ENCODE peak calls at places on chromosomes 1 and 21, in seven cellular contexts. One of them, this sample, is unnamed.

GRCh38 chr21:46117586-46118304 is 19.8 kb downstream of the COL6A2 start:
- DNase-seq in GM13976: no peak
- DNase-seq in neuronal stem cell: no peak
- DNase-seq in DMS 273 treated with DMSO at 0.1 percent for 48 hours: no peak
- DNase-seq in cardiac muscle cell: no peak
- DNase-seq in glutamatergic neuron: peak
- DNase-seq in neural crest cell: no peak
- DNase-seq in this sample: peak

GRCh38 chr1:85372683-85373446 is 92.1 kb downstream of the DDAH1 start:
- DNase-seq in GM13976: no peak
- DNase-seq in neuronal stem cell: no peak
- DNase-seq in DMS 273 treated with DMSO at 0.1 percent for 48 hours: no peak
- DNase-seq in cardiac muscle cell: no peak
- DNase-seq in glutamatergic neuron: no peak
- DNase-seq in neural crest cell: no peak
- DNase-seq in this sample: no peak

GRCh38 chr1:184545601-184546000 is 158.8 kb downstream of the C1orf21 start:
- DNase-seq in GM13976: no peak
- DNase-seq in neuronal stem cell: no peak
- DNase-seq in DMS 273 treated with DMSO at 0.1 percent for 48 hours: no peak
- DNase-seq in cardiac muscle cell: no peak
- DNase-seq in glutamatergic neuron: no peak
- DNase-seq in neural crest cell: no peak
- DNase-seq in this sample: no peak

GRCh38 chr1:220391426-220391825 is 119.2 kb upstream of the RAB3GAP2 start:
- DNase-seq in GM13976: no peak
- DNase-seq in neuronal stem cell: no peak
- DNase-seq in DMS 273 treated with DMSO at 0.1 percent for 48 hours: no peak
- DNase-seq in cardiac muscle cell: no peak
- DNase-seq in glutamatergic neuron: no peak
- DNase-seq in neural crest cell: no peak
- DNase-seq in this sample: no peak

GRCh38 chr1:106944721-106945120 is 111.8 kb upstream of the PRMT6 start:
- DNase-seq in GM13976: no peak
- DNase-seq in neuronal stem cell: peak
- DNase-seq in DMS 273 treated with DMSO at 0.1 percent for 48 hours: no peak
- DNase-seq in cardiac muscle cell: no peak
- DNase-seq in glutamatergic neuron: no peak
- DNase-seq in neural crest cell: no peak
- DNase-seq in this sample: no peak

GRCh38 chr1:53949023-53949611 is 3.0 kb downstream of the LRRC42 start:
- DNase-seq in GM13976: peak
- DNase-seq in neuronal stem cell: peak
- DNase-seq in DMS 273 treated with DMSO at 0.1 percent for 48 hours: no peak
- DNase-seq in cardiac muscle cell: peak
- DNase-seq in glutamatergic neuron: peak
- DNase-seq in neural crest cell: peak
- DNase-seq in this sample: peak

GRCh38 chr21:25732091-25732760 is 2.5 kb downstream of the ATP5PF start:
- DNase-seq in GM13976: no peak
- DNase-seq in neuronal stem cell: no peak
- DNase-seq in DMS 273 treated with DMSO at 0.1 percent for 48 hours: no peak
- DNase-seq in cardiac muscle cell: no peak
- DNase-seq in glutamatergic neuron: no peak
- DNase-seq in neural crest cell: no peak
- DNase-seq in this sample: no peak

GRCh38 chr1:23553896-23554480 is 5.3 kb downstream of the ID3 start:
- DNase-seq in GM13976: no peak
- DNase-seq in neuronal stem cell: no peak
- DNase-seq in DMS 273 treated with DMSO at 0.1 percent for 48 hours: no peak
- DNase-seq in cardiac muscle cell: no peak
- DNase-seq in glutamatergic neuron: no peak
- DNase-seq in neural crest cell: no peak
- DNase-seq in this sample: no peak

GRCh38 chr1:17023103-17023502 is 11.4 kb upstream of the ATP13A2 start:
- DNase-seq in GM13976: peak
- DNase-seq in neuronal stem cell: no peak
- DNase-seq in DMS 273 treated with DMSO at 0.1 percent for 48 hours: no peak
- DNase-seq in cardiac muscle cell: no peak
- DNase-seq in glutamatergic neuron: no peak
- DNase-seq in neural crest cell: no peak
- DNase-seq in this sample: no peak

GRCh38 chr1:22105611-22106207 is 37.2 kb downstream of the WNT4 start:
- DNase-seq in GM13976: no peak
- DNase-seq in neuronal stem cell: peak
- DNase-seq in DMS 273 treated with DMSO at 0.1 percent for 48 hours: peak
- DNase-seq in cardiac muscle cell: peak
- DNase-seq in glutamatergic neuron: no peak
- DNase-seq in neural crest cell: no peak
- DNase-seq in this sample: peak

GRCh38 chr1:154629160-154630073 is 21.4 kb upstream of the ADAR start:
- DNase-seq in GM13976: no peak
- DNase-seq in neuronal stem cell: no peak
- DNase-seq in DMS 273 treated with DMSO at 0.1 percent for 48 hours: no peak
- DNase-seq in cardiac muscle cell: no peak
- DNase-seq in glutamatergic neuron: no peak
- DNase-seq in neural crest cell: no peak
- DNase-seq in this sample: no peak

GRCh38 chr1:201535046-201535777 is 3.7 kb upstream of the NAV1 start:
- DNase-seq in GM13976: no peak
- DNase-seq in neuronal stem cell: no peak
- DNase-seq in DMS 273 treated with DMSO at 0.1 percent for 48 hours: no peak
- DNase-seq in cardiac muscle cell: no peak
- DNase-seq in glutamatergic neuron: no peak
- DNase-seq in neural crest cell: no peak
- DNase-seq in this sample: no peak

GRCh38 chr21:25490742-25491141 is 116.5 kb downstream of the MRPL39 start:
- DNase-seq in GM13976: no peak
- DNase-seq in neuronal stem cell: no peak
- DNase-seq in DMS 273 treated with DMSO at 0.1 percent for 48 hours: no peak
- DNase-seq in cardiac muscle cell: no peak
- DNase-seq in glutamatergic neuron: no peak
- DNase-seq in neural crest cell: no peak
- DNase-seq in this sample: no peak

GRCh38 chr1:165431079-165431478 is 13.8 kb downstream of the RXRG start:
- DNase-seq in GM13976: no peak
- DNase-seq in neuronal stem cell: no peak
- DNase-seq in DMS 273 treated with DMSO at 0.1 percent for 48 hours: no peak
- DNase-seq in cardiac muscle cell: no peak
- DNase-seq in glutamatergic neuron: no peak
- DNase-seq in neural crest cell: no peak
- DNase-seq in this sample: no peak

GRCh38 chr1:145991799-145992412 is 4.5 kb downstream of the TXNIP start:
- DNase-seq in GM13976: no peak
- DNase-seq in neuronal stem cell: no peak
- DNase-seq in DMS 273 treated with DMSO at 0.1 percent for 48 hours: peak
- DNase-seq in cardiac muscle cell: no peak
- DNase-seq in glutamatergic neuron: no peak
- DNase-seq in neural crest cell: no peak
- DNase-seq in this sample: no peak

GRCh38 chr1:93453911-93454310 is 6.0 kb downstream of the FNBP1L start:
- DNase-seq in GM13976: no peak
- DNase-seq in neuronal stem cell: no peak
- DNase-seq in DMS 273 treated with DMSO at 0.1 percent for 48 hours: no peak
- DNase-seq in cardiac muscle cell: no peak
- DNase-seq in glutamatergic neuron: no peak
- DNase-seq in neural crest cell: no peak
- DNase-seq in this sample: no peak

GRCh38 chr1:186188004-186188539 is 187.0 kb downstream of the TPR start:
- DNase-seq in GM13976: no peak
- DNase-seq in neuronal stem cell: no peak
- DNase-seq in DMS 273 treated with DMSO at 0.1 percent for 48 hours: no peak
- DNase-seq in cardiac muscle cell: no peak
- DNase-seq in glutamatergic neuron: no peak
- DNase-seq in neural crest cell: no peak
- DNase-seq in this sample: no peak

GRCh38 chr1:109239580-109240068 is 9.7 kb upstream of the CELSR2 start:
- DNase-seq in GM13976: peak
- DNase-seq in neuronal stem cell: no peak
- DNase-seq in DMS 273 treated with DMSO at 0.1 percent for 48 hours: no peak
- DNase-seq in cardiac muscle cell: peak
- DNase-seq in glutamatergic neuron: peak
- DNase-seq in neural crest cell: no peak
- DNase-seq in this sample: peak

GRCh38 chr1:58909162-58909560 is 125.3 kb upstream of the JUN start:
- DNase-seq in GM13976: no peak
- DNase-seq in neuronal stem cell: no peak
- DNase-seq in DMS 273 treated with DMSO at 0.1 percent for 48 hours: no peak
- DNase-seq in cardiac muscle cell: no peak
- DNase-seq in glutamatergic neuron: no peak
- DNase-seq in neural crest cell: no peak
- DNase-seq in this sample: no peak

GRCh38 chr1:12644237-12644636 is 352 bp downstream of the AADACL4 start:
- DNase-seq in GM13976: no peak
- DNase-seq in neuronal stem cell: no peak
- DNase-seq in DMS 273 treated with DMSO at 0.1 percent for 48 hours: no peak
- DNase-seq in cardiac muscle cell: no peak
- DNase-seq in glutamatergic neuron: no peak
- DNase-seq in neural crest cell: no peak
- DNase-seq in this sample: no peak

GRCh38 chr1:20666804-20667203 is 5.6 kb upstream of the DDOST start:
- DNase-seq in GM13976: no peak
- DNase-seq in neuronal stem cell: no peak
- DNase-seq in DMS 273 treated with DMSO at 0.1 percent for 48 hours: no peak
- DNase-seq in cardiac muscle cell: no peak
- DNase-seq in glutamatergic neuron: no peak
- DNase-seq in neural crest cell: no peak
- DNase-seq in this sample: no peak

GRCh38 chr1:58824753-58825389 is 41.0 kb upstream of the JUN start:
- DNase-seq in GM13976: no peak
- DNase-seq in neuronal stem cell: no peak
- DNase-seq in DMS 273 treated with DMSO at 0.1 percent for 48 hours: no peak
- DNase-seq in cardiac muscle cell: no peak
- DNase-seq in glutamatergic neuron: no peak
- DNase-seq in neural crest cell: no peak
- DNase-seq in this sample: no peak

GRCh38 chr1:210647406-210648333 is 319.0 kb downstream of the HHAT start:
- DNase-seq in GM13976: no peak
- DNase-seq in neuronal stem cell: no peak
- DNase-seq in DMS 273 treated with DMSO at 0.1 percent for 48 hours: peak
- DNase-seq in cardiac muscle cell: no peak
- DNase-seq in glutamatergic neuron: no peak
- DNase-seq in neural crest cell: no peak
- DNase-seq in this sample: no peak

GRCh38 chr21:25895565-25896205 is 160.9 kb downstream of the GABPA start:
- DNase-seq in GM13976: no peak
- DNase-seq in neuronal stem cell: no peak
- DNase-seq in DMS 273 treated with DMSO at 0.1 percent for 48 hours: no peak
- DNase-seq in cardiac muscle cell: peak
- DNase-seq in glutamatergic neuron: no peak
- DNase-seq in neural crest cell: no peak
- DNase-seq in this sample: no peak

GRCh38 chr21:40841524-40842196 is 5.3 kb downstream of the DSCAM start:
- DNase-seq in GM13976: no peak
- DNase-seq in neuronal stem cell: peak
- DNase-seq in DMS 273 treated with DMSO at 0.1 percent for 48 hours: peak
- DNase-seq in cardiac muscle cell: peak
- DNase-seq in glutamatergic neuron: peak
- DNase-seq in neural crest cell: peak
- DNase-seq in this sample: peak

GRCh38 chr1:234909307-234909706 is 219.3 kb downstream of the TOMM20 start:
- DNase-seq in GM13976: no peak
- DNase-seq in neuronal stem cell: no peak
- DNase-seq in DMS 273 treated with DMSO at 0.1 percent for 48 hours: no peak
- DNase-seq in cardiac muscle cell: no peak
- DNase-seq in glutamatergic neuron: no peak
- DNase-seq in neural crest cell: no peak
- DNase-seq in this sample: no peak

GRCh38 chr1:226424228-226425003 is 16.5 kb upstream of the PARP1 start:
- DNase-seq in GM13976: peak
- DNase-seq in neuronal stem cell: peak
- DNase-seq in DMS 273 treated with DMSO at 0.1 percent for 48 hours: peak
- DNase-seq in cardiac muscle cell: peak
- DNase-seq in glutamatergic neuron: no peak
- DNase-seq in neural crest cell: no peak
- DNase-seq in this sample: no peak

GRCh38 chr21:39020751-39021474 is 162.3 kb downstream of the PSMG1 start:
- DNase-seq in GM13976: no peak
- DNase-seq in neuronal stem cell: no peak
- DNase-seq in DMS 273 treated with DMSO at 0.1 percent for 48 hours: no peak
- DNase-seq in cardiac muscle cell: no peak
- DNase-seq in glutamatergic neuron: no peak
- DNase-seq in neural crest cell: no peak
- DNase-seq in this sample: peak

GRCh38 chr1:62841587-62842169 is 57.7 kb downstream of the ATG4C start:
- DNase-seq in GM13976: peak
- DNase-seq in neuronal stem cell: peak
- DNase-seq in DMS 273 treated with DMSO at 0.1 percent for 48 hours: peak
- DNase-seq in cardiac muscle cell: peak
- DNase-seq in glutamatergic neuron: no peak
- DNase-seq in neural crest cell: peak
- DNase-seq in this sample: peak

GRCh38 chr1:3912809-3913685 is 13.0 kb upstream of the C1orf174 start:
- DNase-seq in GM13976: no peak
- DNase-seq in neuronal stem cell: no peak
- DNase-seq in DMS 273 treated with DMSO at 0.1 percent for 48 hours: no peak
- DNase-seq in cardiac muscle cell: no peak
- DNase-seq in glutamatergic neuron: no peak
- DNase-seq in neural crest cell: no peak
- DNase-seq in this sample: no peak

GRCh38 chr1:47537268-47537667 is 99.4 kb downstream of the FOXD2 start:
- DNase-seq in GM13976: no peak
- DNase-seq in neuronal stem cell: no peak
- DNase-seq in DMS 273 treated with DMSO at 0.1 percent for 48 hours: no peak
- DNase-seq in cardiac muscle cell: no peak
- DNase-seq in glutamatergic neuron: no peak
- DNase-seq in neural crest cell: no peak
- DNase-seq in this sample: no peak

GRCh38 chr21:35050348-35051286 is 1.5 kb upstream of the RUNX1 start:
- DNase-seq in GM13976: peak
- DNase-seq in neuronal stem cell: no peak
- DNase-seq in DMS 273 treated with DMSO at 0.1 percent for 48 hours: peak
- DNase-seq in cardiac muscle cell: no peak
- DNase-seq in glutamatergic neuron: no peak
- DNase-seq in neural crest cell: no peak
- DNase-seq in this sample: no peak

GRCh38 chr1:200409203-200409760 is 554 bp downstream of the ZNF281 start:
- DNase-seq in GM13976: peak
- DNase-seq in neuronal stem cell: no peak
- DNase-seq in DMS 273 treated with DMSO at 0.1 percent for 48 hours: no peak
- DNase-seq in cardiac muscle cell: peak
- DNase-seq in glutamatergic neuron: peak
- DNase-seq in neural crest cell: no peak
- DNase-seq in this sample: peak

GRCh38 chr1:58432813-58433668 is 113.5 kb downstream of the OMA1 start:
- DNase-seq in GM13976: peak
- DNase-seq in neuronal stem cell: peak
- DNase-seq in DMS 273 treated with DMSO at 0.1 percent for 48 hours: peak
- DNase-seq in cardiac muscle cell: peak
- DNase-seq in glutamatergic neuron: peak
- DNase-seq in neural crest cell: peak
- DNase-seq in this sample: peak

GRCh38 chr1:36384542-36385409 is 948 bp downstream of the STK40 start:
- DNase-seq in GM13976: no peak
- DNase-seq in neuronal stem cell: no peak
- DNase-seq in DMS 273 treated with DMSO at 0.1 percent for 48 hours: no peak
- DNase-seq in cardiac muscle cell: peak
- DNase-seq in glutamatergic neuron: peak
- DNase-seq in neural crest cell: no peak
- DNase-seq in this sample: peak

GRCh38 chr1:29298175-29298720 is 61.9 kb downstream of the PTPRU start:
- DNase-seq in GM13976: no peak
- DNase-seq in neuronal stem cell: no peak
- DNase-seq in DMS 273 treated with DMSO at 0.1 percent for 48 hours: no peak
- DNase-seq in cardiac muscle cell: no peak
- DNase-seq in glutamatergic neuron: no peak
- DNase-seq in neural crest cell: no peak
- DNase-seq in this sample: no peak